ENCODE peak calls at places on chromosomes 5 and 9, in six cellular contexts. L is smooth muscle cell of the brain vasculature, D is cardiac muscle cell, B is progenitor cell of endocrine pancreas, U is DMS79 treated with DMSO at 0.1 percent for 48 hours, Y is MCF 10A. P is an unnamed sample.

GRCh38 chr5:151571270-151572173 is 19.6 kb downstream of the FAT2 start:
- DNase-seq in B (no peak), D (no peak), L (no peak), Y (peak), U (no peak), P (no peak)

GRCh38 chr5:54902817-54903473 is 82.4 kb downstream of the ESM1 start:
- DNase-seq in B (no peak), D (peak), U (peak), Y (no peak), L (no peak), P (no peak)

GRCh38 chr5:74953601-74953960 is 87.4 kb upstream of the FAM169A start:
- DNase-seq in U (no peak), Y (no peak), D (no peak), B (no peak), L (no peak), P (no peak)

GRCh38 chr9:91047993-91048607 is 246.5 kb downstream of the SYK start:
- DNase-seq in B (no peak), D (peak), L (no peak), Y (peak), U (no peak), P (no peak)

GRCh38 chr9:78930281-78930680 is 633.4 kb downstream of the PSAT1 start:
- DNase-seq in B (no peak), L (no peak), U (no peak), Y (no peak), D (no peak), P (peak)

GRCh38 chr5:167579701-167580045 is 711.8 kb upstream of the WWC1 start:
- DNase-seq in L (no peak), U (no peak), D (peak), Y (no peak), B (no peak), P (no peak)

GRCh38 chr9:27131731-27132130 is 22.7 kb downstream of the TEK start:
- DNase-seq in L (no peak), D (no peak), U (no peak), Y (no peak), B (no peak), P (no peak)

GRCh38 chr9:112377087-112377486 is 2.8 kb upstream of the HSDL2 start:
- DNase-seq in B (no peak), D (no peak), U (no peak), Y (no peak), L (no peak), P (no peak)

GRCh38 chr5:79547429-79547822 is 33.5 kb upstream of the HOMER1 start:
- DNase-seq in L (no peak), B (no peak), D (no peak), U (peak), Y (no peak), P (no peak)

GRCh38 chr5:135249658-135250057 is 149.4 kb downstream of the MACROH2A1 start:
- DNase-seq in Y (no peak), D (no peak), U (no peak), B (no peak), L (no peak), P (no peak)

GRCh38 chr5:132674671-132675506 is 1.1 kb downstream of the IL4 start:
- DNase-seq in L (peak), Y (peak), U (no peak), B (no peak), D (peak), P (no peak)

GRCh38 chr5:179060116-179061008 is at the start of gene ZNF354C:
- DNase-seq in B (peak), U (peak), L (peak), Y (peak), D (peak), P (peak)

GRCh38 chr5:16666861-16667481 is 50.2 kb upstream of the RETREG1 start:
- DNase-seq in Y (peak), U (no peak), D (peak), B (no peak), L (no peak), P (peak)

GRCh38 chr5:168796840-168797548 is 217.8 kb upstream of the PANK3 start:
- DNase-seq in D (no peak), B (no peak), L (no peak), U (no peak), Y (no peak), P (no peak)

GRCh38 chr9:28584542-28584941 is 1011.3 kb upstream of the C9orf72 start:
- DNase-seq in B (no peak), D (no peak), U (no peak), Y (no peak), L (no peak), P (no peak)

P was measured in SK-N-DZ.